ENCODE peak calls at places on chromosome 7, in five cellular contexts. R, W, S, J and L are unnamed samples.

GRCh38 chr7:105934577-105935185 is 28.4 kb upstream of the CDHR3 start:
- DNase-seq in R (peak; percentile 47), W (no peak), S (peak; percentile 64), J (no peak), L (peak; percentile 7)

GRCh38 chr7:53350241-53350640 is 314.8 kb downstream of the POM121L12 start:
- DNase-seq in R (peak; percentile 9), W (no peak), S (no peak), J (peak; percentile 90), L (no peak)

GRCh38 chr7:36313607-36314006 is 76.1 kb upstream of the ANLN start:
- DNase-seq in R (no peak), W (no peak), S (no peak), J (no peak), L (no peak)

GRCh38 chr7:26489404-26489803 is 197.7 kb downstream of the SNX10 start:
- DNase-seq in R (no peak), W (no peak), S (no peak), J (no peak), L (no peak)

GRCh38 chr7:99099499-99100077 is 44.3 kb downstream of the SMURF1 start:
- DNase-seq in R (no peak), W (no peak), S (peak; percentile 50), J (no peak), L (no peak)

GRCh38 chr7:71793251-71793650 is 618.9 kb downstream of the CALN1 start:
- DNase-seq in R (no peak), W (no peak), S (no peak), J (no peak), L (no peak)

GRCh38 chr7:1313591-1313990 is 80.9 kb downstream of the UNCX start:
- DNase-seq in R (no peak), W (no peak), S (no peak), J (peak; percentile 47), L (no peak)

GRCh38 chr7:132131196-132131595 is 445.1 kb downstream of the PLXNA4 start:
- DNase-seq in R (no peak), W (no peak), S (no peak), J (no peak), L (no peak)

GRCh38 chr7:142568430-142569097 is 180.7 kb upstream of the PRSS1 start:
- DNase-seq in R (no peak), W (no peak), S (no peak), J (no peak), L (no peak)

GRCh38 chr7:90271753-90272152 is 26.8 kb downstream of the CFAP69 start:
- DNase-seq in R (no peak), W (no peak), S (peak; percentile 59), J (no peak), L (no peak)

GRCh38 chr7:596819-597182 is 77.2 kb upstream of the PDGFA start:
- DNase-seq in R (no peak), W (no peak), S (no peak), J (no peak), L (no peak)

GRCh38 chr7:106457678-106458077 is 172.9 kb upstream of the NAMPT start:
- DNase-seq in R (no peak), W (no peak), S (no peak), J (no peak), L (no peak)

GRCh38 chr7:29883462-29884398 is 77.4 kb downstream of the WIPF3 start:
- DNase-seq in R (no peak), W (no peak), S (no peak), J (peak; percentile 80), L (no peak)

GRCh38 chr7:106421181-106421762 is 136.5 kb upstream of the NAMPT start:
- DNase-seq in R (no peak), W (no peak), S (no peak), J (no peak), L (no peak)

GRCh38 chr7:80184693-80185092 is 50.1 kb downstream of the GNAI1 start:
- DNase-seq in R (no peak), W (no peak), S (no peak), J (no peak), L (peak; percentile 51)

GRCh38 chr7:157564518-157565177 is 227.8 kb downstream of the DNAJB6 start:
- DNase-seq in R (no peak), W (no peak), S (no peak), J (no peak), L (peak; percentile 97)

GRCh38 chr7:54546081-54546985 is 4.2 kb downstream of the VSTM2A start:
- DNase-seq in R (peak; percentile 38), W (no peak), S (peak; percentile 20), J (peak; percentile 85), L (no peak)

GRCh38 chr7:16171928-16172327 is 249.4 kb downstream of the CRPPA start:
- DNase-seq in R (no peak), W (no peak), S (no peak), J (no peak), L (no peak)

GRCh38 chr7:113404245-113404644 is 285.9 kb upstream of the SMIM30 start:
- DNase-seq in R (peak; percentile 38), W (no peak), S (peak; percentile 6), J (no peak), L (peak; percentile 29)

GRCh38 chr7:148325208-148325607 is 265.4 kb upstream of the C7orf33 start:
- DNase-seq in R (no peak), W (no peak), S (no peak), J (no peak), L (no peak)

GRCh38 chr7:93092757-93093370 is 24.9 kb downstream of the SAMD9 start:
- DNase-seq in R (no peak), W (no peak), S (peak; percentile 15), J (no peak), L (peak; percentile 21)

GRCh38 chr7:26958834-26959233 is 94.4 kb upstream of the SKAP2 start:
- DNase-seq in R (no peak), W (no peak), S (peak; percentile 46), J (no peak), L (peak; percentile 58)

GRCh38 chr7:88480901-88481300 is 174.2 kb upstream of the STEAP4 start:
- DNase-seq in R (no peak), W (no peak), S (no peak), J (no peak), L (no peak)

GRCh38 chr7:134552105-134552504 is 3.2 kb downstream of the AKR1B15 start:
- DNase-seq in R (peak; percentile 42), W (no peak), S (peak; percentile 20), J (no peak), L (no peak)

DNA sequence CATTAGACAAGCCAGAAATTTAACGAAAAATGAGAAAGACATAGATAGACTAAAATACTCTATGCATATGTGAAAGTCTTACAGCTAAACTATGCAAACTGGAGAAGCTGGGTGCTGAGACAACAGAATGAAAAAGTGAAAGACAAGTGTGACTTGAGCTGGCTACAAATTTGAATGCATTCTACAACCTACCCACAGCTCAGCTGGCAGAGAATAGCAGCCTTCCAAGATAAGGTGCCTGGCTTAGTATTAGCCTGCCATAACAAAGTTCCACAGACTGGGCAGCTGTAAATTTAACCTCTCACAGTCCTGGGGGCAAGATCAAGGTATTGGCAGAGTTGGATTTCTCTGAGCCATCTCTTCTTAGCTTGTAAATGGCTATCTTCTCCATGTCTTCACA is 156.7 kb downstream of the CDC14C start:
- DNase-seq in R (no peak), W (no peak), S (no peak), J (no peak), L (no peak)
- TF ChIP-seq ZNF274 in R (no peak), W (no peak), S (no peak), J (no peak), L (no peak)

DNA sequence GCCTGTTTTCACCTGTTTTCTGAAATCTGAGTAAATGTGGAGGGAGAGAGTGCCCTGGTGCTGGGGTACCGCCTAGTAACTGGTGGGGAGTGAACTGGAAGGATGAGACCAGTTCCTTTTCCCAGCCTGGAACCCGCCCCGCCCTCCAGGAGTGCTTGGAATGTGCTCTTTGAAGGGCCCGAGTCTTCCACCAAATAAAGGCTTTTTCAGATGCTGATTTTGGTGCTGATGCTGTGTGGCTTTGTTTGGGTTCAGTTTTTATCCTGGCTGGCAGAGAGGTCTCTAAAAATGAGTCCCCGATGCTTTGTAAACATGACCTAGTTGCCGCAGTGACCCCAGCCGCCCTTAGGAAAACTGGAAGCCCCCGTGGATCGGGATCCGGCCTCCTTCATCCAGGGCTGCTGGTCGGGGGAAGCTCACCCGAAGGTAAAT is 25.9 kb downstream of the FOXK1 start:
- DNase-seq in R (no peak), W (no peak), S (no peak), J (peak; percentile 74), L (no peak)
- H3K27ac ChIP-seq in R (no peak overlapping the region), W (no peak overlapping the region), S (no peak overlapping the region), J (no peak overlapping the region), L (no peak overlapping the region)

GRCh38 chr7:50379082-50379481 is 71.1 kb downstream of the FIGNL1 start:
- DNase-seq in R (no peak), W (no peak), S (peak; percentile 1), J (peak; percentile 62), L (no peak)

GRCh38 chr7:50382455-50382854 is 67.7 kb downstream of the FIGNL1 start:
- DNase-seq in R (no peak), W (no peak), S (no peak), J (no peak), L (no peak)

GRCh38 chr7:50376056-50376455 is 71.5 kb downstream of the IKZF1 start:
- DNase-seq in R (no peak), W (no peak), S (no peak), J (no peak), L (no peak)

GRCh38 chr7:50377356-50377755 is 72.8 kb downstream of the FIGNL1 start:
- DNase-seq in R (no peak), W (no peak), S (no peak), J (no peak), L (no peak)

DNA sequence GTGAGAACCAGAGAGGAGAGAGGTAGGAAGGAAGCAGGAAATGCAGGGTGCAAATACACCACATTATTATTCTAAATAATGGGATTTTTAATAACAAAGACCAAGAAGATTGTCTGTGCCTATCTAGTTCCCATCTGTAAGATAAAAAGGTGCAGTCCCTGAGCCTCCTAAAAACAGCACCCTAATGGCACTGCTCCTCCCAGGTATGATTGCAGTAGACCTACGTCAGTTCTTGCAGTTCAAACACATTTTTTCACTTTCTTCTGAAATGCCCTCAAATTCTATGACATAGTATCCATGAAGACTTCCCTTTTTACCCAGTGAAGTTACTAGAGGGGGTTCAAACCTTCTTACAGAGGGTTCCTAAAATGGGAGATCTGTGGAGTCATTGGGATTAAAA is 70.6 kb downstream of the FIGNL1 start:
- DNase-seq in R (no peak), W (no peak), S (no peak), J (no peak), L (no peak)
- TF ChIP-seq RAD21 in R (no peak), W (no peak), S (no peak), J (no peak), L (no peak)

GRCh38 chr7:81414411-81414810 is 355.4 kb downstream of the HGF start:
- DNase-seq in R (no peak), W (no peak), S (no peak), J (no peak), L (no peak)

GRCh38 chr7:81415181-81415580 is 354.7 kb downstream of the HGF start:
- DNase-seq in R (no peak), W (no peak), S (no peak), J (no peak), L (no peak)

GRCh38 chr7:81420526-81420925 is 349.3 kb downstream of the HGF start:
- DNase-seq in R (no peak), W (no peak), S (no peak), J (no peak), L (no peak)

DNA sequence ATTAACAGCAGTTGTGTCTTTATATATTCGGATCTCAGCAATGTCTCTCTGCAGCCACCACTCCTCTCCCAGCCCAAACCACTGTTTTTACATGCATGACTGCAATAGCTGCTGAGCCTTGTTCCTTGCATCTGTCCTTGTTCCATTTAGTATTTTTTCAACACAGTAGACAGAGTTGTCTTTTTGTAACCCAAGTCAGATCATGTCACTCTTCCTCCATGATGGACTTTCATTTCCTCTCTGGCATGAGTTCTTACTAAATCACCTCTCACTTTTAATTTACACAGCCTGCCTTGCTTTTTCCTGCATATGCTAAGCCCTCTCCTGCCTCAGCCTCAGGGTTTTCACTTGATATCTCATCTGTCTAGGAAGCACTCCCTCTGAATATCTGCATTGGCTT is 353.2 kb downstream of the HGF start:
- DNase-seq in R (no peak), W (no peak), S (no peak), J (no peak), L (no peak)
- TF ChIP-seq ZNF274 in R (no peak), W (no peak), S (no peak), J (no peak), L (no peak)